ENCODE peak calls at places on chromosomes 1 and 21, in five cellular contexts. U, F, D, H and V are unnamed samples.

GRCh38 chr1:15261155-15262002 is 14.4 kb downstream of the FHAD1 start:
- DNase-seq in D (no peak), H (peak), F (no peak), U (peak), V (no peak)

GRCh38 chr1:150536836-150537731 is 12.1 kb upstream of the ADAMTSL4 start:
- DNase-seq in U (no peak), F (no peak), H (no peak), D (no peak), V (no peak)

GRCh38 chr21:15826147-15826780 is 96.5 kb downstream of the USP25 start:
- DNase-seq in U (peak), F (peak), D (peak), H (peak), V (peak)

GRCh38 chr1:93448292-93448982 is 519 bp downstream of the FNBP1L start:
- DNase-seq in U (peak), H (peak), D (peak), F (peak), V (no peak)

GRCh38 chr1:91830242-91831131 is 55.5 kb downstream of the TGFBR3 start:
- DNase-seq in H (peak), D (no peak), U (peak), F (no peak), V (no peak)

GRCh38 chr1:30815556-30815955 is 58.0 kb upstream of the LAPTM5 start:
- DNase-seq in D (no peak), H (no peak), F (no peak), U (no peak), V (no peak)

GRCh38 chr1:182317489-182318180 is 74.0 kb downstream of the GLUL start:
- DNase-seq in U (no peak), H (no peak), D (no peak), F (no peak), V (no peak)

GRCh38 chr1:181936768-181937581 is 124.5 kb downstream of the ZNF648 start:
- DNase-seq in F (peak), D (no peak), H (peak), U (peak), V (peak)

GRCh38 chr1:237166593-237167077 is 124.7 kb downstream of the RYR2 start:
- DNase-seq in D (no peak), H (no peak), F (no peak), U (no peak), V (no peak)

GRCh38 chr1:95186149-95186548 is 47.9 kb upstream of the RWDD3 start:
- DNase-seq in U (no peak), F (no peak), D (no peak), H (no peak), V (no peak)

GRCh38 chr21:38938343-38938742 is 132.6 kb downstream of the ETS2 start:
- DNase-seq in F (peak), U (peak), D (peak), H (no peak), V (peak)

GRCh38 chr1:174982971-174983689 is 16.6 kb upstream of the CACYBP start:
- DNase-seq in D (peak), F (peak), H (peak), U (peak), V (peak)

GRCh38 chr21:44828362-44829056 is 10.6 kb upstream of the SUMO3 start:
- DNase-seq in F (no peak), H (no peak), U (no peak), D (no peak), V (no peak)

GRCh38 chr21:27831821-27832569 is 865.1 kb upstream of the ADAMTS5 start:
- DNase-seq in F (no peak), H (no peak), D (no peak), U (peak), V (no peak)

GRCh38 chr1:54786778-54787177 is 14.3 kb downstream of the TTC22 start:
- DNase-seq in H (no peak), U (no peak), F (no peak), D (no peak), V (no peak)

GRCh38 chr21:26550357-26550756 is 22.7 kb downstream of the CYYR1 start:
- DNase-seq in U (peak), D (no peak), H (no peak), F (no peak), V (no peak)

GRCh38 chr1:8158995-8159394 is 132.9 kb upstream of the ERRFI1 start:
- DNase-seq in U (no peak), H (no peak), D (no peak), F (no peak), V (no peak)

GRCh38 chr1:17168480-17168878 is 36.4 kb upstream of the PADI1 start:
- DNase-seq in U (peak), H (no peak), D (no peak), F (no peak), V (no peak)

GRCh38 chr1:27342391-27342777 is 562 bp downstream of the SYTL1 start:
- DNase-seq in D (no peak), H (no peak), U (no peak), F (no peak), V (peak)

GRCh38 chr1:36154765-36155559 is 998 bp upstream of the MAP7D1 start:
- DNase-seq in U (peak), D (no peak), H (peak), F (peak), V (no peak)

GRCh38 chr1:213511173-213511572 is 460.1 kb downstream of the RPS6KC1 start:
- DNase-seq in H (no peak), F (no peak), U (no peak), D (no peak), V (no peak)

GRCh38 chr1:67978988-67979516 is 71.4 kb downstream of the DIRAS3 start:
- DNase-seq in H (no peak), D (no peak), F (no peak), U (peak), V (no peak)

GRCh38 chr1:27071049-27071416 is 58.4 kb upstream of the TENT5B start:
- DNase-seq in D (no peak), U (peak), H (no peak), F (peak), V (no peak)

GRCh38 chr1:232974971-232975370 is 24.6 kb downstream of the NTPCR start:
- DNase-seq in F (no peak), U (peak), H (no peak), D (no peak), V (no peak)

GRCh38 chr1:29833596-29833995 is 597.3 kb downstream of the PTPRU start:
- DNase-seq in U (no peak), F (no peak), H (no peak), D (no peak), V (no peak)

GRCh38 chr1:226735576-226735975 is 3.5 kb downstream of the ITPKB start:
- DNase-seq in D (no peak), F (no peak), U (no peak), H (no peak), V (no peak)

GRCh38 chr1:226736001-226736907 is 2.8 kb downstream of the ITPKB start:
- DNase-seq in D (no peak), F (no peak), H (no peak), U (peak), V (no peak)

GRCh38 chr1:226733309-226733708 is 5.8 kb downstream of the ITPKB start:
- DNase-seq in H (no peak), U (no peak), D (no peak), F (no peak), V (no peak)

GRCh38 chr1:226733876-226734414 is 5.1 kb downstream of the ITPKB start:
- DNase-seq in D (no peak), U (no peak), F (no peak), H (no peak), V (no peak)

GRCh38 chr1:226734611-226735153 is 4.4 kb downstream of the ITPKB start:
- DNase-seq in U (no peak), D (no peak), F (no peak), H (no peak), V (no peak)
- H3K4me3 ChIP-seq in U (no peak), D (peak), F (no peak), H (no peak), V (no peak)

DNA sequence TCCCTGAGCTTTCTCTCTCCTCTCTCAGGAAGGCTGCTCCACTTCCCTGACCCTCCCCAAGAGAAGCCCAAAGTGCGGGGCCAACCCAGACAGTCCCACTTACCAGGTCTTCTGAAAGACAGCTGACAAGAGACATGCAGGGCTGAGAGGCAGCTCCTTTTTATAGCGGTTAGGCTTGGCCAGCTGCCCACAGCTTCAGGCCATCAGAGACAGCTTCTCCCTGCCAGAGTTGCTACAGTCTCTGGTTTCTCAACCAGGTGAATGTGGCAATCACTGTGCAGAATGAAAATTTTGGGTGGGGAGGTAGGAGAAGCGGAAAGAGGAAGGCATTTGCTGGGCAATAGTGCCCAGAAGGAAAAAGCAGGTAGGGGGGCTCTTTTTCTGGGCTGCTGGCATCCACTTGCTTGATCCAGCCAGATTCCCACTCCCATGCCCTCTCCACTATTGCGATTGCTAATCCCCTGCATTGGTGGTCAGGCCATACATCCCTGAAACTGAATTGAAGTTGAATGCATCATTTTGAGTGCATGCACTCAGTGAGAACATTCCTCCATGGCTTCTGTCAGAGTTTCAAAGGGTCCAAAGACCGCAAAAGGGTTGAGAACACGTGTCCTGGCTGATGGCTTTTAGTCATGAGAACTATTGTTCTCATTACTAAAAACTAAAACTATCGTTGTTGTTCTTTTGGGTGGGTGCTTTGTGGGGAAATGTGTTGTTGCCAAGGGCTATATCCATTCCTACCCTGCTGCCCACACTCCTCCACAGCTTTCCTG is at the start of gene S100A8:
- DNase-seq in F (no peak), H (no peak), D (no peak), U (peak), V (no peak)
- H3K4me3 ChIP-seq in F (no peak), H (no peak), D (no peak), U (no peak), V (no peak)

GRCh38 chr1:11502516-11502915 is 23.6 kb downstream of the DISP3 start:
- DNase-seq in H (no peak), D (no peak), F (no peak), U (no peak), V (no peak)

GRCh38 chr1:11499825-11500331 is 20.9 kb downstream of the DISP3 start:
- DNase-seq in D (no peak), F (peak), H (no peak), U (no peak), V (no peak)

GRCh38 chr1:11501906-11502485 is 23.0 kb downstream of the DISP3 start:
- DNase-seq in H (no peak), D (no peak), F (no peak), U (no peak), V (no peak)

GRCh38 chr1:11500881-11501280 is 21.9 kb downstream of the DISP3 start:
- DNase-seq in U (no peak), D (no peak), H (no peak), F (no peak), V (no peak)

DNA sequence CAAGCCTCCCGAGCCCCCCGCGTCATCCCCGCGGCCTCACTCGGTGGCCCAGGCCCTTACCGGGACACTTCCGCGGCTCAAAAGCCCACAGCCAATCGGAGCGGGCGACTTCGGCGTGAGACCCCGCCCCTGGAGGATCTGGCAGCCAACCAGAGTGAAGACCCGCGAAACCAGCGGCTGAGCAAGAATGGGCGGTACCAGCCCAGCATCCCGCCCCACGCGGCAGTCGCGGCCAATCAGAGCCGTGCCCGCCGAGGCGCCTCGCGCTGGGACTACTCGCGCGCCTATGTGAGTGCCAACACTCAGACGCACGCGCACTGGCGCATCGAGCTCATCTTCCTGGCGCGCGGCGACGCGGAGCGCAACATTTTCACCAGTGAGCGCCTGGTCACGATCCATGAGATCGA is 22.5 kb downstream of the DISP3 start:
- DNase-seq in D (peak), H (no peak), U (peak), F (no peak), V (no peak)
- H3K4me3 ChIP-seq in D (no peak), H (no peak), U (no peak), F (no peak), V (no peak)

DNA sequence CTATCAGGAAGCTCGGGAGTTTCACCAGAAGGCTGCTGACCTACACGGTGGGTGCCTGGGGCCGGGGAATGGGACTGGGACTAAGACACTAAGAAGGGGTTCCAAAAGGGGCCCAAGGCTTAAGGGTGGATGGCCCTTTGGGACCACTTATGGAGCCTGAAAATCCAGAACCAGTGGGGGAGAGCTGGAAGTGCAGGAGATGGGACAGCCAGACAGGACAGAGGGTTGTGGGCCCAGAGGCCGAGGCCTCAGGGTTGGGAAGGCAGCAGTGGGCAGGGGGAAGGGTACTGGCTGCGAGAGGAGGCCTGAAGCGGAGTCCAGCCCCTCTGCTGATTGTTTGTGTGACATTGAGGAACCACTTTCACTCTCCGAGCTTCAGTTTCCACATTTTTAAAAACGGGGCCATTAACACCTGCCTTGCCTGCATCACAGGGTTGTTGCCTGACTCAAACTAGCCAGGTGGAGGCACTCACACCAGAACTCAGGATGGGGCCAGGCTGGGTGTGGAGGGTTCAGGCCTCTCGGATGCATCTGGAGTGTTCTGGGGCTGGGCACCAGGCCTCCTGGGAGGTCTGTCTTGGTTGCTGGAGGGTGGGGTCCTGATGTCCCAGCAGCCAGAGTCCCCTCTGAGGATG is 3.0 kb downstream of the TTC24 start:
- DNase-seq in H (no peak), F (no peak), U (no peak), D (no peak), V (no peak)
- H3K4me3 ChIP-seq in H (no peak), F (no peak), U (no peak), D (peak), V (peak)